ENCODE peak calls at places on chromosome 15, in seven cellular contexts. U, K, W, T, V, Y and G are unnamed samples.

GRCh38 chr15:83082730-83083386 is 15.8 kb upstream of the BTBD1 start:
- DNase-seq in K (no peak), T (no peak), U (no peak), W (no peak), V (no peak), Y (no peak), G (no peak)

GRCh38 chr15:41891946-41892345 is 1.9 kb downstream of the SPTBN5 start:
- DNase-seq in T (no peak), Y (no peak), U (no peak), W (peak; percentile 92), K (no peak), V (no peak), G (no peak)

GRCh38 chr15:61892140-61892539 is 168.1 kb downstream of the VPS13C start:
- DNase-seq in K (no peak), T (no peak), Y (no peak), W (no peak), U (no peak), V (no peak), G (no peak)

GRCh38 chr15:52343831-52344230 is 48.2 kb upstream of the MYO5C start:
- DNase-seq in Y (no peak), K (no peak), U (no peak), T (no peak), W (no peak), V (no peak), G (no peak)

GRCh38 chr15:81274932-81275341 is 49.0 kb downstream of the STARD5 start:
- DNase-seq in U (peak; percentile 95), Y (peak; percentile 74), T (peak; percentile 73), K (peak; percentile 75), V (peak; percentile 89), W (peak; percentile 56), G (peak; percentile 77)

GRCh38 chr15:82851331-82851850 is 42.0 kb downstream of the WHAMM start:
- DNase-seq in U (no peak), W (no peak), V (no peak), T (no peak), K (no peak), Y (no peak), G (no peak)

GRCh38 chr15:65066635-65067333 is 1.0 kb downstream of the RASL12 start:
- DNase-seq in Y (no peak), K (no peak), T (no peak), W (no peak), U (no peak), V (no peak), G (no peak)

GRCh38 chr15:84570164-84570692 is 30.6 kb upstream of the ZSCAN2 start:
- DNase-seq in W (no peak), K (peak; percentile 36), T (no peak), U (peak; percentile 15), V (peak; percentile 84), Y (peak; percentile 61), G (peak; percentile 18)

GRCh38 chr15:76341366-76342045 is 4.9 kb downstream of the ISL2 start:
- DNase-seq in Y (no peak), K (no peak), W (no peak), T (no peak), U (no peak), V (no peak), G (no peak)